ENCODE peak calls at places on chromosomes 7 and 10, in six cellular contexts. G is HepG2, N is A549, E is endothelial cell of umbilical vein, F is GM12878, V is K562. L is an unnamed sample.
A peak's percentile ranks its signal among the peaks of the same experiment; 100 is the strongest.

GRCh38 chr10:122701652-122702051 is 2.0 kb upstream of the C10orf120 start:
- DNase-seq in N (no peak), V (no peak), G (no peak), F (no peak), E (no peak), L (no peak)

GRCh38 chr10:113323985-113324384 is 228.9 kb upstream of the HABP2 start:
- DNase-seq in V (no peak), N (no peak), F (no peak), E (no peak), G (no peak), L (no peak)

GRCh38 chr10:16545126-16545736 is 23.6 kb upstream of the C1QL3 start:
- DNase-seq in E (peak; percentile 43), V (peak; percentile 24), N (peak; percentile 65), F (no peak), G (peak; percentile 13), L (peak; percentile 19)

GRCh38 chr10:79073784-79074432 is 5.1 kb downstream of the ZMIZ1 start:
- DNase-seq in G (peak; percentile 61), E (peak; percentile 42), F (no peak), N (no peak), V (no peak), L (no peak)

GRCh38 chr7:84837405-84837804 is 349.5 kb downstream of the SEMA3D start:
- DNase-seq in N (no peak), G (no peak), E (no peak), F (no peak), V (no peak), L (no peak)

GRCh38 chr10:84613336-84614021 is 285.1 kb downstream of the CCSER2 start:
- DNase-seq in V (peak; percentile 11), F (no peak), E (no peak), G (peak; percentile 77), N (peak; percentile 80), L (peak; percentile 49)

GRCh38 chr7:128940494-128941322 is 3.0 kb downstream of the IRF5 start:
- DNase-seq in N (no peak), F (peak; percentile 66), V (no peak), G (no peak), E (no peak), L (peak; percentile 97)

GRCh38 chr10:132107211-132107946 is 41.6 kb downstream of the JAKMIP3 start:
- DNase-seq in F (no peak), E (no peak), G (no peak), N (no peak), V (no peak), L (no peak)

GRCh38 chr10:1183746-1184145 is 127.6 kb downstream of the WDR37 start:
- DNase-seq in G (no peak), V (no peak), E (no peak), F (no peak), N (no peak), L (no peak)

GRCh38 chr7:29563590-29564454 is at the start of gene PRR15:
- DNase-seq in E (peak; percentile 56), N (peak; percentile 64), V (no peak), G (peak; percentile 64), F (no peak), L (peak; percentile 57)
- TF ChIP-seq CTCF in E (no peak), N (no peak), V (no peak), G (peak; percentile 54), F (no peak), L (no peak)

DNA sequence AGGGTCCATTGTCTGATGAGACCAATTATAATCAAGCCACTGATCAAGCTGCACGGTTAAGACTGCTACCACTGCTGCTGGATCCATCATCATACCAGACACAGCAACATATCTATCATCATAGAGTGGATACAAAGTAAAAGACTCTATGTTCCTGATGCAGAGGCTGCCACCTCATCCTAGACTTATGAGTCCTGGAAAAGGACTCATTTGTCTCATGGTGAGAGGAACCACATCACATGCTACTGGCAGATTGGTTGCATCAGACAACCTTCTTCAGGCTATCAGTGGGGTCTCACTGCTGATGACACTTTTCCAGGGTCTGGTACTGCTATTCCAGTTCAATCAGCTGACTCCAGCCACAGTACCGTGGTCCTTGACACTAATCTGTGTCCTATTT is 79.0 kb downstream of the ABI1 start:
- DNase-seq in V (no peak), F (no peak), G (no peak), E (no peak), N (no peak), L (no peak)
- TF ChIP-seq POLR2A in V (no peak), F (no peak), G (no peak), E (no peak), N (no peak), L (no peak)

GRCh38 chr10:26331376-26331775 is 106.8 kb upstream of the APBB1IP start:
- DNase-seq in G (no peak), V (no peak), E (no peak), N (no peak), F (no peak), L (no peak)
- TF ChIP-seq MYC in G (no peak), V (no peak), E (no peak), N (no peak), F (no peak), L (no peak)

DNA sequence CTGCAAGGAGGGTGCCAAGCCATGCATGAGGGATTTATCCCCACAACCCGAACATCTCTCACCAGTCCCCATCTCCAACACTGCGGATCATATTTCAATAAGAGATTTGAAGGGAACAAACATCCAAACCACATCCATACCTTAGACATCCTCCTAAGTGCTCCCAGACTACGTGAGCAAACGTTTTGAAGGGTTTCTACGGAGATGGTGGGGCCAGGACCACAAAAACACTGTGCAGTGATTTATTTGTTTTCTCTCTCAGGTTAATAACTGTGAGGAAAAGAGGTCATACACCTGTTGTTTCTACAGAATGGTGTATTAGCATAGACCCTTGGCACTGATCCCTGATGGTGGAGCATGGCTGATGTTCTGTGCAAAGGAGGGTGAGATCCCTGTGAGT is 277.8 kb downstream of the FRMD4A start:
- DNase-seq in N (no peak), E (no peak), F (no peak), V (no peak), G (no peak), L (no peak)
- TF ChIP-seq CTCF in N (no peak), E (no peak), F (no peak), V (no peak), G (no peak), L (no peak)

L was measured in NB4.